ENCODE peak calls at places on chromosomes 16 and 17, in five cellular contexts. I, S, B, R and P are unnamed samples.
A peak's percentile ranks its signal among the peaks of the same experiment; 100 is the strongest.

GRCh38 chr17:43907425-43907981 is at the start of gene MPP2:
- DNase-seq in I (peak; percentile 77), S (peak; percentile 70), B (peak; percentile 68), R (peak; percentile 88), P (no peak)

GRCh38 chr16:83713597-83713996 is 94.2 kb upstream of the HSBP1 start:
- DNase-seq in I (no peak), S (no peak), B (no peak), R (no peak), P (no peak)

GRCh38 chr16:35449663-35450062 is 1990.3 kb downstream of the TP53TG3F start:
- DNase-seq in I (no peak), S (no peak), B (no peak), R (no peak), P (no peak)

GRCh38 chr16:67857547-67858233 is 10.2 kb upstream of the CENPT start:
- DNase-seq in I (no peak), S (peak; percentile 84), B (no peak), R (peak; percentile 78), P (peak; percentile 80)

GRCh38 chr17:17922198-17922901 is 49.9 kb downstream of the TOM1L2 start:
- DNase-seq in I (no peak), S (no peak), B (no peak), R (no peak), P (peak; percentile 8)

GRCh38 chr17:67042104-67042899 is 2.1 kb upstream of the CACNG1 start:
- DNase-seq in I (no peak), S (no peak), B (no peak), R (no peak), P (no peak)

GRCh38 chr16:84096447-84097005 is 20.2 kb downstream of the MBTPS1 start:
- DNase-seq in I (peak; percentile 66), S (no peak), B (no peak), R (no peak), P (no peak)

GRCh38 chr16:68005786-68006286 is 6.6 kb upstream of the DPEP2 start:
- DNase-seq in I (no peak), S (no peak), B (peak; percentile 86), R (no peak), P (no peak)